ENCODE peak calls at places on chromosome 4, in six cellular contexts. O is right lobe of liver, N is ovary, X is IMR-90, M is suprapubic skin, V is testis. U is an unnamed sample.

GRCh38 chr4:54228064-54228527 is 997 bp upstream of the PDGFRA start:
- DNase-seq in V (peak; percentile 90), X (peak; percentile 82), M (peak; percentile 83), O (peak; percentile 74), N (peak; percentile 93), U (peak; percentile 70)

GRCh38 chr4:15327311-15328298 is 100.2 kb upstream of the C1QTNF7 start:
- DNase-seq in N (no peak), O (no peak), X (peak; percentile 94), V (no peak), M (no peak), U (no peak)

GRCh38 chr4:77010841-77011354 is 61.3 kb downstream of the SEPTIN11 start:
- DNase-seq in N (no peak), O (no peak), X (peak; percentile 86), M (no peak), V (no peak), U (no peak)

GRCh38 chr4:42641696-42642095 is 15.2 kb downstream of the ATP8A1 start:
- DNase-seq in O (no peak), V (no peak), M (no peak), N (no peak), X (no peak), U (no peak)

GRCh38 chr4:83455300-83456183 is at the start of the genes HELQ and MRPS18C:
- DNase-seq in V (peak; percentile 98), M (peak; percentile 99), N (peak; percentile 98), X (peak; percentile 99), O (peak; percentile 97), U (peak; percentile 98)

GRCh38 chr4:110840221-110840654 is 217.4 kb upstream of the PITX2 start:
- DNase-seq in M (no peak), V (no peak), X (peak; percentile 72), N (no peak), O (no peak), U (no peak)

GRCh38 chr4:74999714-75000309 is 66.9 kb downstream of the PARM1 start:
- DNase-seq in O (no peak), V (no peak), N (no peak), X (no peak), M (no peak), U (no peak)

GRCh38 chr4:150348079-150348478 is 233.9 kb upstream of the MAB21L2 start:
- DNase-seq in N (no peak), M (no peak), V (no peak), X (peak; percentile 65), O (no peak), U (no peak)

GRCh38 chr4:11598591-11598990 is 169.9 kb upstream of the HS3ST1 start:
- DNase-seq in O (no peak), V (no peak), X (no peak), M (no peak), N (no peak), U (no peak)

GRCh38 chr4:139916041-139916440 is 237.9 kb downstream of the MAML3 start:
- DNase-seq in X (no peak), N (no peak), V (no peak), O (no peak), M (no peak), U (no peak)

GRCh38 chr4:36243355-36244256 is 708 bp downstream of the ARAP2 start:
- DNase-seq in X (peak; percentile 1), O (peak; percentile 70), V (peak; percentile 58), N (no peak), M (peak; percentile 73), U (peak; percentile 80)

GRCh38 chr4:1684756-1685603 is 867 bp upstream of the FAM53A start:
- DNase-seq in V (no peak), N (peak; percentile 39), O (no peak), X (no peak), M (peak; percentile 72), U (no peak)
- TF ChIP-seq POLR2A in V (no peak), N (no peak), O (no peak), X (no peak), M (no peak), U (no peak)

GRCh38 chr4:143381171-143382118 is 44.8 kb downstream of the GAB1 start:
- DNase-seq in M (peak; percentile 83), X (peak; percentile 93), O (peak; percentile 61), N (peak; percentile 84), V (peak; percentile 88), U (peak; percentile 75)

GRCh38 chr4:143375326-143376073 is 38.8 kb downstream of the GAB1 start:
- DNase-seq in N (no peak), M (no peak), V (peak; percentile 37), X (no peak), O (no peak), U (no peak)

GRCh38 chr4:143380651-143381050 is 44.0 kb downstream of the GAB1 start:
- DNase-seq in V (no peak), X (peak; percentile 74), M (no peak), O (no peak), N (no peak), U (no peak)

GRCh38 chr4:143374771-143375170 is 38.1 kb downstream of the GAB1 start:
- DNase-seq in X (no peak), N (no peak), O (no peak), M (no peak), V (no peak), U (no peak)

GRCh38 chr4:143377635-143378099 is 41.0 kb downstream of the GAB1 start:
- DNase-seq in N (no peak), O (no peak), V (no peak), M (no peak), X (no peak), U (no peak)
- H3K4me1 ChIP-seq in N (peaks cover 27% of the 10 kb centered on the region), O (no peaks in the 10 kb centered on the region), V (peaks cover 50% of the 10 kb centered on the region), M (peaks cover 71% of the 10 kb centered on the region), X (peaks cover 15% of the 10 kb centered on the region), U (peaks cover 21% of the 10 kb centered on the region)

GRCh38 chr4:84483738-84484137 is 15.4 kb downstream of the NKX6-1 start:
- DNase-seq in O (no peak), V (peak; percentile 29), M (no peak), N (no peak), X (no peak), U (no peak)

GRCh38 chr4:84482564-84483563 is 16.2 kb downstream of the NKX6-1 start:
- DNase-seq in M (peak; percentile 54), X (no peak), V (peak; percentile 67), N (no peak), O (no peak), U (no peak)

GRCh38 chr4:84481879-84482245 is 17.2 kb downstream of the NKX6-1 start:
- DNase-seq in V (peak; percentile 14), N (no peak), X (no peak), M (no peak), O (no peak), U (no peak)

GRCh38 chr4:84481077-84481878 is 17.8 kb downstream of the NKX6-1 start:
- DNase-seq in V (no peak), X (no peak), N (no peak), O (no peak), M (no peak), U (no peak)

DNA sequence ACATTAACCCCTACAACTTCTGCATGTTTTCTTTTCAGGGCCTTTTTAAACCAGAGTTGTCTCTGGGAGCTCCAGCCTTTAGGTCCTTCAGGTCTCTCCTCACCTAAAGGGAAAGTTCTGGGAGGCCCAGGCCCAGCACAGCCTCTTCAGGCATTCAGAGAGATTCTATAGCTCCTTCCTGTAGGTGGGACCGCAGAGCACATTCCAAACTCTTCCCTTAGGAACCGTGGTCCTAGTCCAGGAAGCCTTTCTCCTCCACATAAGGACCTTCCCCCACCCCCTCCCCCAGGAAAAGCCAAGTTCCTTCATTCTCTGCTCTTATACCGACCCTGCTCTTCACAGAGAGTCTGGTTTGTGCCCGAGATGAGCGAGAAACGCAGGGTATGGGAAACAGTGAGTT is 14.8 kb downstream of the NKX6-1 start:
- DNase-seq in N (no peak), X (no peak), M (no peak), V (no peak), O (no peak), U (no peak)
- H3K27me3 ChIP-seq in N (no peaks in the 10 kb centered on the region), X (peaks cover 56% of the 10 kb centered on the region), M (peaks cover 100% of the 10 kb centered on the region), V (no peaks in the 10 kb centered on the region), O (peaks cover 43% of the 10 kb centered on the region), U (no peaks in the 10 kb centered on the region)

DNA sequence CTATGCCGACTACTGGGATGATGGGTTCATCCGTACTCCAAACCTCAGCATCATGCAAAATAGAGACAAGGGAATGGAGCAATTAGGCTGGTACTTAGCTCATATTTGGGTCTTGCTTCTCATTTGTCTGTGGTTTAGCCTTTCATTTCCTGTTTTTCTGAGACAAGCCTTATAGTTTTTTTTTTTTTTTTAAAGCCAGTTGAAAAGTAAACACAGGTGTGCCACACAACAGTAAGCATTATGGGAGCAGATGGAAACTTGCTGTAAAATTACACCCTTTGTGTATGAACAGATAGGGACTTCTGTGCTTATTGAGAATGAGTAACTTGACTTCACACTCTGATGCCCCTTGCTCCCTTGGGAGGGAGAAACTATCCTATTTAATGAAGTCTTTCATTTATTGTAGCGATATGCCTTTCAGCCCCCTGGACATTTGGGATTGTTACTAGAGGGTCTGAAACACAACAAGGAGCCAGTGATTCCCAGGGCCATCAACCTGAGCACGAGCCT is 13.7 kb downstream of the RASSF6 start:
- DNase-seq in O (no peak), X (no peak), V (no peak), N (no peak), M (no peak), U (no peak)
- TF ChIP-seq POLR2A in O (no peak), X (no peak), V (no peak), N (no peak), M (no peak), U (no peak)

GRCh38 chr4:108144451-108144850 is 24.3 kb downstream of the LEF1 start:
- DNase-seq in N (no peak), V (no peak), M (no peak), X (no peak), O (no peak), U (no peak)

GRCh38 chr4:108143515-108143914 is 25.2 kb downstream of the LEF1 start:
- DNase-seq in X (no peak), O (no peak), V (no peak), M (no peak), N (no peak), U (peak; percentile 9)

GRCh38 chr4:108146819-108147218 is 21.9 kb downstream of the LEF1 start:
- DNase-seq in O (no peak), N (no peak), V (no peak), X (no peak), M (no peak), U (no peak)

GRCh38 chr4:108148316-108148715 is 20.4 kb downstream of the LEF1 start:
- DNase-seq in V (no peak), N (no peak), X (no peak), M (no peak), O (no peak), U (no peak)

GRCh38 chr4:108146346-108146745 is 22.4 kb downstream of the LEF1 start:
- DNase-seq in O (no peak), X (no peak), V (no peak), M (no peak), N (no peak), U (no peak)
- H3K4me1 ChIP-seq in O (no peaks in the 10 kb centered on the region), X (no peaks in the 10 kb centered on the region), V (no peaks in the 10 kb centered on the region), M (peaks cover 5% of the 10 kb centered on the region), N (no peaks in the 10 kb centered on the region), U (no peaks in the 10 kb centered on the region)

GRCh38 chr4:37890501-37891220 is at the start of gene TBC1D1:
- DNase-seq in X (no peak), N (peak; percentile 59), V (peak; percentile 60), O (peak; percentile 79), M (peak; percentile 66), U (peak; percentile 86)
- H3K27me3 ChIP-seq in X (peaks cover 49% of the 10 kb centered on the region), N (no peaks in the 10 kb centered on the region), V (no peaks in the 10 kb centered on the region), O (no peaks in the 10 kb centered on the region), M (peaks cover 3% of the 10 kb centered on the region), U (no peaks in the 10 kb centered on the region)

GRCh38 chr4:105243446-105243845 is 96.8 kb downstream of the TET2 start:
- DNase-seq in X (no peak), M (no peak), O (no peak), N (no peak), V (no peak), U (no peak)
- TF ChIP-seq POLR2A in X (no peak), M (no peak), O (no peak), N (no peak), V (no peak), U (no peak)

GRCh38 chr4:87511500-87511899 is 17.7 kb downstream of the SPARCL1 start:
- DNase-seq in N (no peak), O (no peak), X (no peak), V (no peak), M (no peak), U (no peak)
- H3K4me1 ChIP-seq in N (peaks cover 2% of the 10 kb centered on the region), O (no peaks in the 10 kb centered on the region), X (peaks cover 5% of the 10 kb centered on the region), V (no peaks in the 10 kb centered on the region), M (peaks cover 18% of the 10 kb centered on the region), U (no peaks in the 10 kb centered on the region)